ENCODE peak calls at places on chromosomes 1 and 21, in four cellular contexts. One of them, this sample, is unnamed.

GRCh38 chr1:110133436-110133835 is 16.9 kb upstream of the SLC6A17 start:
- DNase-seq in stomach: no peak
- DNase-seq in A549: no peak
- DNase-seq in ovary: no peak
- DNase-seq in this sample: no peak

GRCh38 chr1:10682449-10683365 is 113.7 kb downstream of the CASZ1 start:
- DNase-seq in A549: no peak
- DNase-seq in stomach: no peak
- DNase-seq in ovary: no peak
- DNase-seq in this sample: no peak

GRCh38 chr1:61515096-61515495 is 209.8 kb downstream of the TM2D1 start:
- DNase-seq in ovary: no peak
- DNase-seq in A549: no peak
- DNase-seq in stomach: no peak
- DNase-seq in this sample: no peak

GRCh38 chr1:2268285-2269056 is 40.4 kb downstream of the SKI start:
- DNase-seq in ovary: peak
- DNase-seq in stomach: no peak
- DNase-seq in A549: no peak
- DNase-seq in this sample: no peak

GRCh38 chr1:201215531-201216357 is 25.1 kb downstream of the IGFN1 start:
- DNase-seq in A549: no peak
- DNase-seq in stomach: no peak
- DNase-seq in ovary: no peak
- DNase-seq in this sample: no peak

GRCh38 chr1:220370041-220370700 is 97.9 kb upstream of the RAB3GAP2 start:
- DNase-seq in ovary: no peak
- DNase-seq in A549: peak
- DNase-seq in stomach: no peak
- DNase-seq in this sample: no peak

GRCh38 chr1:177927021-177927596 is 42.7 kb downstream of the SEC16B start:
- DNase-seq in ovary: no peak
- DNase-seq in A549: no peak
- DNase-seq in stomach: no peak
- DNase-seq in this sample: no peak

GRCh38 chr1:84164156-84164555 is 20.1 kb downstream of the PRKACB start:
- DNase-seq in ovary: no peak
- DNase-seq in stomach: no peak
- DNase-seq in A549: no peak
- DNase-seq in this sample: no peak

GRCh38 chr21:38311765-38312164 is 55.0 kb downstream of the KCNJ15 start:
- DNase-seq in ovary: no peak
- DNase-seq in stomach: no peak
- DNase-seq in A549: no peak
- DNase-seq in this sample: no peak

GRCh38 chr1:22619252-22619651 is 17.2 kb upstream of the C1QA start:
- DNase-seq in ovary: no peak
- DNase-seq in A549: no peak
- DNase-seq in stomach: no peak
- DNase-seq in this sample: no peak

GRCh38 chr1:231161711-231162299 is at the start of gene TRIM67:
- DNase-seq in stomach: no peak
- DNase-seq in A549: peak
- DNase-seq in ovary: no peak
- DNase-seq in this sample: no peak

GRCh38 chr1:160520999-160521398 is 2.1 kb downstream of the SLAMF6 start:
- DNase-seq in stomach: no peak
- DNase-seq in ovary: no peak
- DNase-seq in A549: no peak
- DNase-seq in this sample: no peak

GRCh38 chr1:204073837-204074273 is 940 bp downstream of the SOX13 start:
- DNase-seq in A549: peak
- DNase-seq in ovary: peak
- DNase-seq in stomach: no peak
- DNase-seq in this sample: peak

GRCh38 chr1:11412166-11412565 is 66.8 kb upstream of the DISP3 start:
- DNase-seq in ovary: no peak
- DNase-seq in stomach: no peak
- DNase-seq in A549: no peak
- DNase-seq in this sample: no peak

GRCh38 chr1:229107972-229108371 is 162.9 kb upstream of the RAB4A start:
- DNase-seq in A549: no peak
- DNase-seq in stomach: no peak
- DNase-seq in ovary: no peak
- DNase-seq in this sample: peak

GRCh38 chr1:52920791-52921291 is 699 bp downstream of the ECHDC2 start:
- DNase-seq in ovary: no peak
- DNase-seq in A549: no peak
- DNase-seq in stomach: peak
- DNase-seq in this sample: peak

DNA sequence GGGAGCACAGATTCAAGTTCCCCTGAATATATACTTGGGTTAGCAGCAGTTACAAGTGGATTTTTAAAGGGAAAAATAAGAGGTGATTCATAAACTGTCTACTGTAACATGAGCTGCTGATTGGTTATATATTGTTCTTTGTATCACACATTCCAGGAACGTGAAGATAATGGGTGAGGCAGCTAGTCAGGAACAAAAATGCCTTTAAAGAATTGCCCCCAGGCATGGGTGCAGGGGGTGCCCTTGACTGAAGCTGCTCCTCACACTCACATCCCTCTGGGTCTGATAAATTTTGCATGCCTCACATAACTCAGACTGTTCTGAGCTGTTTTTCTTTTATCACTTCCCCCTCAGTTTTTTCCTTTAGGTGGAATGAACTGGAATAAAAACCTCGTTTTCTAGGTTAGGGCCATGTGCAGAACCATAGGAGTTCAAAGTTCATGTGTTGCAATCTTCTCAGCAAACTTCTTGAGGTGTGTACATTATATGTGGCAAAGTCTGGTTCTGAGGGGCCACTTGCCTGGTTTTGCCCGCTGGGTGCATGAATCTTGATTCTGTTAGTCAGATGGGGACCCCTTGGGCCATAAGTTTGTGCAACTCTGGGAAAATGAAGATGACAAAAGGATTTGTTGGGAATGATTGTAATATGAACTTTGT is 21.1 kb downstream of the TBX19 start:
- DNase-seq in stomach: no peak
- DNase-seq in A549: peak
- DNase-seq in ovary: no peak
- DNase-seq in this sample: no peak
- TF ChIP-seq EP300 in stomach: no peak
- TF ChIP-seq EP300 in A549: peak
- TF ChIP-seq EP300 in ovary: no peak
- TF ChIP-seq EP300 in this sample: no peak

GRCh38 chr1:151934048-151934493 is 24.8 kb upstream of the THEM4 start:
- DNase-seq in stomach: peak
- DNase-seq in A549: peak
- DNase-seq in ovary: no peak
- DNase-seq in this sample: no peak

GRCh38 chr1:151935154-151935553 is 25.8 kb upstream of the THEM4 start:
- DNase-seq in stomach: no peak
- DNase-seq in ovary: no peak
- DNase-seq in A549: no peak
- DNase-seq in this sample: no peak

GRCh38 chr1:151936653-151937052 is 27.3 kb upstream of the THEM4 start:
- DNase-seq in ovary: no peak
- DNase-seq in A549: peak
- DNase-seq in stomach: no peak
- DNase-seq in this sample: no peak

GRCh38 chr1:151939141-151939540 is 29.8 kb upstream of the THEM4 start:
- DNase-seq in ovary: no peak
- DNase-seq in stomach: no peak
- DNase-seq in A549: no peak
- DNase-seq in this sample: no peak

DNA sequence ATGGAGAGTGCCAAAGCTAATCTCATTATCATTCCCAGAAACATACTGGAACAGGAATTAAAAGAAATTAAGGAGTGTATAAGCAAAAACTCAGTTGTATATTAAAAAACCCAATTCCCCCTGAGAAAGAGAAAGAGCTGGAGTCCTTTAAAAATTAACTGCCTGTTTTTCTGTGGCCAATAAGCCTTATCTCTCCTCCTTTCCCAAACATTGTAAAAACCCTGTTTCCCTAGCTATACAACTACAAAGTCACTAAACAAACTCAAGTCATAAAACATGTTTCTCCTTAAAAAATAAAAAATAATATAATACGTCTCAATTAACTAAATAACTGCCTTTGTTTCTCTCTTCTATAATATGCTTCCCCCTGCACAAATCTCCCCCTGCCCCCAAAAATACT is 26.9 kb upstream of the THEM4 start:
- DNase-seq in ovary: no peak
- DNase-seq in A549: no peak
- DNase-seq in stomach: no peak
- DNase-seq in this sample: no peak
- H3K4me3 ChIP-seq in ovary: no peak
- H3K4me3 ChIP-seq in A549: peak
- H3K4me3 ChIP-seq in stomach: no peak
- H3K4me3 ChIP-seq in this sample: no peak

GRCh38 chr1:39184354-39184818 is 20.1 kb upstream of the MACF1 start:
- DNase-seq in stomach: no peak
- DNase-seq in ovary: no peak
- DNase-seq in A549: no peak
- DNase-seq in this sample: no peak
- TF ChIP-seq EP300 in stomach: no peak
- TF ChIP-seq EP300 in ovary: no peak
- TF ChIP-seq EP300 in A549: no peak
- TF ChIP-seq EP300 in this sample: no peak

GRCh38 chr1:150873521-150873920 is 2.9 kb downstream of the ARNT start:
- DNase-seq in ovary: no peak
- DNase-seq in stomach: no peak
- DNase-seq in A549: no peak
- DNase-seq in this sample: no peak

GRCh38 chr1:150876111-150876434 is 326 bp downstream of the ARNT start:
- DNase-seq in A549: no peak
- DNase-seq in ovary: no peak
- DNase-seq in stomach: peak
- DNase-seq in this sample: no peak

GRCh38 chr1:150872572-150872971 is 3.8 kb downstream of the ARNT start:
- DNase-seq in ovary: no peak
- DNase-seq in stomach: no peak
- DNase-seq in A549: no peak
- DNase-seq in this sample: no peak

GRCh38 chr1:150875197-150876110 is 945 bp downstream of the ARNT start:
- DNase-seq in A549: no peak
- DNase-seq in stomach: no peak
- DNase-seq in ovary: no peak
- DNase-seq in this sample: no peak

GRCh38 chr1:150874455-150875196 is 1.8 kb downstream of the ARNT start:
- DNase-seq in stomach: no peak
- DNase-seq in ovary: no peak
- DNase-seq in A549: no peak
- DNase-seq in this sample: no peak
- H3K4me3 ChIP-seq in stomach: peak
- H3K4me3 ChIP-seq in ovary: peak
- H3K4me3 ChIP-seq in A549: peak
- H3K4me3 ChIP-seq in this sample: peak

GRCh38 chr21:16082038-16082816 is 352.4 kb downstream of the USP25 start:
- DNase-seq in A549: peak
- DNase-seq in stomach: no peak
- DNase-seq in ovary: no peak
- DNase-seq in this sample: no peak

GRCh38 chr21:16079830-16080229 is 350.0 kb downstream of the USP25 start:
- DNase-seq in ovary: no peak
- DNase-seq in stomach: no peak
- DNase-seq in A549: peak
- DNase-seq in this sample: no peak

GRCh38 chr21:16084776-16085364 is 355.1 kb downstream of the USP25 start:
- DNase-seq in ovary: no peak
- DNase-seq in A549: no peak
- DNase-seq in stomach: no peak
- DNase-seq in this sample: peak

GRCh38 chr21:16078382-16078781 is 348.6 kb downstream of the USP25 start:
- DNase-seq in ovary: no peak
- DNase-seq in stomach: no peak
- DNase-seq in A549: no peak
- DNase-seq in this sample: no peak

GRCh38 chr21:16081304-16081703 is 351.5 kb downstream of the USP25 start:
- DNase-seq in A549: no peak
- DNase-seq in ovary: no peak
- DNase-seq in stomach: no peak
- DNase-seq in this sample: no peak
- TF ChIP-seq EP300 in A549: no peak
- TF ChIP-seq EP300 in ovary: no peak
- TF ChIP-seq EP300 in stomach: no peak
- TF ChIP-seq EP300 in this sample: no peak

This sample was measured in sigmoid colon.